ENCODE peak calls at places on chromosomes 11 and 22, in nine cellular contexts. V is right lobe of liver, B is heart right ventricle, J is IMR-90, A is body of pancreas, O is adrenal gland, K is upper lobe of right lung, G is endothelial cell of umbilical vein, S is thyroid gland. C is an unnamed sample.

GRCh38 chr11:23746896-23747295 is 750.0 kb upstream of the LUZP2 start:
- DNase-seq in V (no peak), B (no peak), J (no peak), A (peak; percentile 44), O (no peak), K (no peak), G (no peak), S (no peak), C (no peak)

GRCh38 chr11:45410391-45411215 is 124.5 kb upstream of the SYT13 start:
- DNase-seq in V (no peak), B (no peak), J (no peak), A (no peak), O (no peak), K (no peak), G (no peak), S (no peak), C (no peak)

GRCh38 chr11:46832511-46833214 is 13.4 kb downstream of the CKAP5 start:
- DNase-seq in V (no peak), B (no peak), J (no peak), A (no peak), O (no peak), K (no peak), G (no peak), S (no peak), C (no peak)

GRCh38 chr11:3050386-3051325 is 6.6 kb downstream of the CARS1 start:
- DNase-seq in V (no peak), B (no peak), J (no peak), A (no peak), O (no peak), K (no peak), G (no peak), S (no peak), C (no peak)

GRCh38 chr11:19200410-19201201 is 1.2 kb downstream of the CSRP3 start:
- DNase-seq in V (no peak), B (no peak), J (peak; percentile 70), A (peak; percentile 3), O (no peak), K (no peak), G (peak; percentile 63), S (no peak), C (peak; percentile 69)

GRCh38 chr11:123301696-123302400 is 106.8 kb upstream of the CLMP start:
- DNase-seq in V (peak; percentile 57), B (peak; percentile 39), J (peak; percentile 11), A (peak; percentile 36), O (peak; percentile 72), K (peak; percentile 84), G (peak; percentile 43), S (peak; percentile 70), C (peak; percentile 36)

GRCh38 chr11:77180346-77180745 is 52.3 kb downstream of the MYO7A start:
- DNase-seq in V (no peak), B (no peak), J (no peak), A (no peak), O (no peak), K (no peak), G (no peak), S (no peak), C (no peak)

GRCh38 chr22:32855023-32855756 is 53.7 kb downstream of the TIMP3 start:
- DNase-seq in V (no peak), B (no peak), J (no peak), A (no peak), O (no peak), K (no peak), G (no peak), S (peak; percentile 57), C (no peak)

GRCh38 chr11:12433571-12434061 is 56.2 kb downstream of the PARVA start:
- DNase-seq in V (no peak), B (no peak), J (peak; percentile 98), A (no peak), O (no peak), K (no peak), G (peak; percentile 24), S (peak; percentile 50), C (no peak)

GRCh38 chr22:39087881-39088687 is 9.0 kb upstream of the APOBEC3H start:
- DNase-seq in V (no peak), B (peak; percentile 21), J (no peak), A (no peak), O (peak; percentile 50), K (no peak), G (no peak), S (peak; percentile 77), C (no peak)

GRCh38 chr11:118742304-118742703 is 48.7 kb downstream of the DDX6 start:
- DNase-seq in V (no peak), B (no peak), J (no peak), A (no peak), O (no peak), K (no peak), G (no peak), S (peak; percentile 25), C (no peak)

GRCh38 chr22:46591890-46592289 is 28.3 kb upstream of the GRAMD4 start:
- DNase-seq in V (no peak), B (no peak), J (no peak), A (no peak), O (no peak), K (no peak), G (no peak), S (no peak), C (no peak)

GRCh38 chr22:46589141-46589748 is 30.9 kb upstream of the GRAMD4 start:
- DNase-seq in V (no peak), B (no peak), J (no peak), A (no peak), O (no peak), K (no peak), G (no peak), S (no peak), C (no peak)

GRCh38 chr22:46588279-46589140 is 31.7 kb upstream of the GRAMD4 start:
- DNase-seq in V (peak; percentile 45), B (peak; percentile 64), J (no peak), A (no peak), O (no peak), K (peak; percentile 72), G (no peak), S (peak; percentile 90), C (no peak)

GRCh38 chr22:46590334-46590733 is 29.9 kb upstream of the GRAMD4 start:
- DNase-seq in V (no peak), B (peak; percentile 76), J (no peak), A (no peak), O (no peak), K (peak; percentile 70), G (no peak), S (peak; percentile 94), C (no peak)

GRCh38 chr22:46589871-46590271 is 30.3 kb upstream of the GRAMD4 start:
- DNase-seq in V (no peak), B (no peak), J (no peak), A (no peak), O (no peak), K (peak; percentile 59), G (no peak), S (no peak), C (no peak)
- H3K4me3 ChIP-seq in V (no peak overlapping the region), B (no peak overlapping the region), J (no peak overlapping the region), A (no peak overlapping the region), O (no peak overlapping the region), K (no peak overlapping the region), G (no peak overlapping the region), S (no peak overlapping the region), C (no peak overlapping the region)

DNA sequence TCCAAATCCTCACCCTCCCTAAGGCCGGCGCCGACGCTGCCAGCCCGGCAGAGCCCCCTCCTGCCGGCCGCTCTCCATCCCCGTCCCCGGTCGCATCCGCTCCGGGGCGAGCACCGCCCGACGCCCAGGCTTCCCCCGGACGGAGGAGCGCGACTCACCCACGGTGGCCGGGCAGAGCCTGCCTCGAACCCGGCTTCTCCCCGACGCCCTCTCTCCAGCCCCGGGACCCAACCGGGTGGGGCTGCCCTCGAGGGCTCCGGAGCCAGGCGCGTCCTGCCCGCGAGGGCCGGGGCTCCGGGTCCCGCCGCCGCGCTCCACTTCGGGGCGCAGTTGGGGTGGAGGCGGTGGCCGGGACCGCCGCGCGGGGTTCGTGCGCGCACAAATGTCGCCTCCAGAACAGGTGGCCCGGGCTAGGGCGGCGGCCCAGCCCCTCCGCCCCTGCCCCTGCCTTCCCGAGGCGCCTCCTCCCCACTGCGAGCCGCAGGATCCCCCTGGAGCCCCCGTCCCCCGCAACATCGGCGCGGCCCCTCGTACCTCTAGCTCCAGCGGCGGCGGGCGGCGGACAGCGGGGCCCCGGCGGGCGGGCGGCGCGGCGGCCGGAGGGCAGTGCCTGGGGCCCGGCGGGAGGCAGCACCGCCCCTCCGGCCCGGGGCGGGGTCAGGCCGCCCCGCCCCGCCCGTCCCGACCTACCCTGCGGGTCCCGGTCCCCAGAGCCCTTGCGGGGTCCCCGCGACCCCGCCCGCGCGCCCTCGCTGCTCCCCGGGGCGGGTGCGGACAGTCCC is at the start of gene A4GALT:
- DNase-seq in V (no peak), B (no peak), J (no peak), A (no peak), O (no peak), K (no peak), G (no peak), S (no peak), C (no peak)
- H3K27me3 ChIP-seq in V (peaks cover 3% of the 10 kb centered on the region), B (no peaks in the 10 kb centered on the region), J (no peaks in the 10 kb centered on the region), A (no peaks in the 10 kb centered on the region), O (no peaks in the 10 kb centered on the region), K (peaks cover 14% of the 10 kb centered on the region), G (peaks cover 6% of the 10 kb centered on the region), S (no peaks in the 10 kb centered on the region), C (no peaks in the 10 kb centered on the region)

GRCh38 chr11:6362868-6363678 is 27.2 kb upstream of the SMPD1 start:
- DNase-seq in V (peak; percentile 86), B (peak; percentile 84), J (peak; percentile 77), A (peak; percentile 88), O (peak; percentile 88), K (peak; percentile 87), G (peak; percentile 72), S (peak; percentile 78), C (peak; percentile 65)
- H3K9me3 ChIP-seq in V (no peaks in the 10 kb centered on the region), B (no peaks in the 10 kb centered on the region), J (no peaks in the 10 kb centered on the region), A (no peaks in the 10 kb centered on the region), O (no peaks in the 10 kb centered on the region), K (no peaks in the 10 kb centered on the region), G (no peaks in the 10 kb centered on the region), S (no peaks in the 10 kb centered on the region), C (no peaks in the 10 kb centered on the region)

DNA sequence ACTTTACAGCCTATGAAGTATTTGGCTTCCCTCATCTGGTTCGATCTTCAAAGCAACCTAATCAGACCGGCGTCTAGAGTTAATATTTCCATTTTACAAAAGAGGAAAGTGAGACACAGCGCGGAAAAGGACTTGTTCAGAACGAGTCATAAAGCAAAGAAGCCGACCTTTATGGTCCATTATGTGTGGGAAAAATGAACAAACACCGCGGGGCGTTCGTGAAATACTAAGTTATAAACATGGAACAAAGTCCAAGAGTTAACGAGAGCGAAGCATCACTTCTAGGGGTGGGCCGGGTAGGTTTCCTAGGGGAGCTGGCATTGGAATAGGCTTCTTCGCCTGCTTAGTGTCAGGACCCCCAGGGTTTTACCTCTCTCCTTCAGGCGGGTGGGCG is 586 bp downstream of the DUSP18 start:
- DNase-seq in V (no peak), B (no peak), J (no peak), A (no peak), O (no peak), K (no peak), G (peak; percentile 37), S (no peak), C (no peak)
- H3K4me3 ChIP-seq in V (peak overlapping the region; percentile 83), B (peak overlapping the region; percentile 54), J (peak overlapping the region; percentile 76), A (peak overlapping the region; percentile 47), O (peak overlapping the region; percentile 69), K (peak overlapping the region; percentile 81), G (peak overlapping the region; percentile 66), S (peak overlapping the region; percentile 64), C (peak overlapping the region; percentile 74)

GRCh38 chr11:70414341-70415100 is 16.2 kb downstream of the CTTN start:
- DNase-seq in V (no peak), B (no peak), J (no peak), A (no peak), O (no peak), K (no peak), G (no peak), S (no peak), C (no peak)
- H3K27me3 ChIP-seq in V (no peaks in the 10 kb centered on the region), B (no peaks in the 10 kb centered on the region), J (no peaks in the 10 kb centered on the region), A (no peaks in the 10 kb centered on the region), O (no peaks in the 10 kb centered on the region), K (no peaks in the 10 kb centered on the region), G (no peaks in the 10 kb centered on the region), S (no peaks in the 10 kb centered on the region), C (no peaks in the 10 kb centered on the region)